ENCODE peak calls at places on chromosomes 5 and 9, in eight cellular contexts. Z, G, M, U, Y, R, K and V are unnamed samples. For H3K4me1, the result is how much of the 10 kb centered on the place peaks cover.

GRCh38 chr9:134231330-134231745 is 67.0 kb upstream of the RNU6ATAC start:
- DNase-seq in Z (no peak), G (no peak), M (no peak), U (no peak), Y (no peak), R (no peak), K (peak), V (no peak)

GRCh38 chr5:139391570-139392323 is 2.0 kb upstream of the MZB1 start:
- DNase-seq in Z (no peak), G (peak), M (peak), U (no peak), Y (no peak), R (no peak), K (no peak), V (no peak)

GRCh38 chr5:132270706-132271105 is 13.2 kb downstream of the PDLIM4 start:
- DNase-seq in Z (no peak), G (no peak), M (no peak), U (no peak), Y (no peak), R (no peak), K (peak), V (no peak)

GRCh38 chr5:8839361-8840055 is 706.4 kb downstream of the SEMA5A start:
- DNase-seq in Z (no peak), G (no peak), M (no peak), U (no peak), Y (no peak), R (no peak), K (no peak), V (no peak)

GRCh38 chr9:113139225-113139829 is 11.5 kb upstream of the SLC31A2 start:
- DNase-seq in Z (no peak), G (no peak), M (no peak), U (no peak), Y (no peak), R (no peak), K (no peak), V (no peak)

GRCh38 chr9:127415657-127416056 is 8.5 kb upstream of the ZNF79 start:
- DNase-seq in Z (no peak), G (no peak), M (no peak), U (no peak), Y (no peak), R (no peak), K (no peak), V (no peak)

GRCh38 chr5:147887026-147887627 is 8.6 kb downstream of the SCGB3A2 start:
- DNase-seq in Z (no peak), G (no peak), M (no peak), U (no peak), Y (no peak), R (no peak), K (no peak), V (no peak)

GRCh38 chr5:111668713-111669112 is 88.3 kb downstream of the NREP start:
- DNase-seq in Z (no peak), G (no peak), M (no peak), U (no peak), Y (no peak), R (no peak), K (no peak), V (no peak)

GRCh38 chr5:37926732-37927131 is 86.9 kb upstream of the GDNF start:
- DNase-seq in Z (no peak), G (no peak), M (no peak), U (no peak), Y (no peak), R (no peak), K (no peak), V (no peak)

GRCh38 chr5:91383956-91384300 is 811 bp upstream of the ARRDC3 start:
- DNase-seq in Z (no peak), G (no peak), M (peak), U (peak), Y (no peak), R (no peak), K (no peak), V (no peak)

GRCh38 chr5:76754765-76755164 is 38.8 kb downstream of the F2R start:
- DNase-seq in Z (no peak), G (no peak), M (no peak), U (no peak), Y (no peak), R (no peak), K (no peak), V (no peak)

GRCh38 chr5:163649522-163649921 is 144.1 kb downstream of the MAT2B start:
- DNase-seq in Z (no peak), G (no peak), M (no peak), U (no peak), Y (no peak), R (no peak), K (no peak), V (no peak)

GRCh38 chr5:80072103-80073073 is 37.2 kb downstream of the THBS4 start:
- DNase-seq in Z (no peak), G (no peak), M (no peak), U (no peak), Y (no peak), R (no peak), K (no peak), V (no peak)

GRCh38 chr5:72555871-72556270 is 48.7 kb upstream of the ZNF366 start:
- DNase-seq in Z (no peak), G (no peak), M (no peak), U (no peak), Y (no peak), R (no peak), K (no peak), V (no peak)

GRCh38 chr9:125631391-125632085 is 75.5 kb downstream of the MAPKAP1 start:
- DNase-seq in Z (peak), G (no peak), M (no peak), U (no peak), Y (no peak), R (no peak), K (no peak), V (no peak)

GRCh38 chr5:134465856-134466240 is 54.2 kb upstream of the CDKN2AIPNL start:
- DNase-seq in Z (peak), G (peak), M (peak), U (no peak), Y (peak), R (peak), K (peak), V (peak)

GRCh38 chr9:125949247-125949646 is 202.1 kb downstream of the PBX3 start:
- DNase-seq in Z (no peak), G (no peak), M (no peak), U (no peak), Y (no peak), R (no peak), K (no peak), V (no peak)

GRCh38 chr5:6435356-6435755 is 13.3 kb upstream of the UBE2QL1 start:
- DNase-seq in Z (no peak), G (no peak), M (no peak), U (no peak), Y (no peak), R (peak), K (no peak), V (no peak)

GRCh38 chr5:179192185-179192890 is 132.2 kb downstream of the ZNF354C start:
- DNase-seq in Z (no peak), G (peak), M (no peak), U (no peak), Y (no peak), R (no peak), K (peak), V (no peak)

GRCh38 chr9:117114768-117115167 is 300.1 kb downstream of the ASTN2 start:
- DNase-seq in Z (no peak), G (no peak), M (no peak), U (no peak), Y (no peak), R (no peak), K (no peak), V (no peak)

GRCh38 chr5:14267166-14267838 is 124.2 kb downstream of the TRIO start:
- DNase-seq in Z (no peak), G (no peak), M (no peak), U (no peak), Y (no peak), R (no peak), K (no peak), V (no peak)

GRCh38 chr5:518721-519120 is 5.5 kb downstream of the SLC9A3 start:
- DNase-seq in Z (no peak), G (peak), M (no peak), U (no peak), Y (no peak), R (no peak), K (no peak), V (no peak)

GRCh38 chr5:9544502-9545300 is 1.2 kb downstream of the SEMA5A start:
- DNase-seq in Z (peak), G (peak), M (peak), U (no peak), Y (peak), R (no peak), K (peak), V (no peak)

GRCh38 chr5:91293131-91293530 is 90.0 kb downstream of the ARRDC3 start:
- DNase-seq in Z (no peak), G (no peak), M (no peak), U (peak), Y (no peak), R (no peak), K (no peak), V (no peak)

GRCh38 chr9:127366594-127366993 is 30.4 kb upstream of the SLC2A8 start:
- DNase-seq in Z (no peak), G (no peak), M (no peak), U (no peak), Y (no peak), R (no peak), K (no peak), V (no peak)

GRCh38 chr5:39175273-39175955 is 43.9 kb downstream of the FYB1 start:
- DNase-seq in Z (no peak), G (no peak), M (no peak), U (no peak), Y (no peak), R (no peak), K (no peak), V (no peak)

GRCh38 chr5:14946813-14947640 is 75.4 kb upstream of the ANKH start:
- DNase-seq in Z (no peak), G (no peak), M (no peak), U (peak), Y (peak), R (no peak), K (no peak), V (no peak)

GRCh38 chr5:33816791-33817190 is 75.0 kb downstream of the ADAMTS12 start:
- DNase-seq in Z (no peak), G (no peak), M (no peak), U (no peak), Y (no peak), R (no peak), K (no peak), V (no peak)

GRCh38 chr5:177440211-177440989 is 6.2 kb upstream of the PRR7 start:
- DNase-seq in Z (no peak), G (no peak), M (no peak), U (no peak), Y (no peak), R (no peak), K (no peak), V (no peak)

GRCh38 chr5:107917983-107918382 is 247.2 kb upstream of the EFNA5 start:
- DNase-seq in Z (no peak), G (no peak), M (no peak), U (no peak), Y (no peak), R (no peak), K (peak), V (no peak)

GRCh38 chr5:96338624-96339023 is 94.4 kb downstream of the PCSK1 start:
- DNase-seq in Z (no peak), G (peak), M (peak), U (no peak), Y (no peak), R (no peak), K (no peak), V (no peak)

GRCh38 chr9:104778802-104779201 is 14.9 kb downstream of the NIPSNAP3B start:
- DNase-seq in Z (no peak), G (no peak), M (no peak), U (no peak), Y (no peak), R (no peak), K (no peak), V (no peak)

GRCh38 chr5:180461303-180461702 is 32.9 kb upstream of the CNOT6 start:
- DNase-seq in Z (no peak), G (no peak), M (no peak), U (no peak), Y (no peak), R (no peak), K (no peak), V (no peak)

GRCh38 chr9:131728961-131729360 is 10.9 kb downstream of the RAPGEF1 start:
- DNase-seq in Z (no peak), G (no peak), M (no peak), U (no peak), Y (peak), R (no peak), K (no peak), V (no peak)

GRCh38 chr5:134846641-134846960 is 833 bp downstream of the C5orf24 start:
- DNase-seq in Z (no peak), G (no peak), M (no peak), U (no peak), Y (no peak), R (no peak), K (no peak), V (no peak)

GRCh38 chr9:33722359-33722675 is 73.0 kb upstream of the PRSS3 start:
- DNase-seq in Z (no peak), G (no peak), M (no peak), U (no peak), Y (no peak), R (no peak), K (no peak), V (no peak)

GRCh38 chr9:33718987-33719386 is 76.4 kb upstream of the PRSS3 start:
- DNase-seq in Z (no peak), G (no peak), M (peak), U (no peak), Y (no peak), R (no peak), K (peak), V (no peak)

GRCh38 chr9:33721674-33722358 is 73.5 kb upstream of the PRSS3 start:
- DNase-seq in Z (peak), G (peak), M (peak), U (peak), Y (peak), R (peak), K (peak), V (no peak)

GRCh38 chr9:33714989-33715388 is 80.4 kb upstream of the PRSS3 start:
- DNase-seq in Z (no peak), G (no peak), M (no peak), U (no peak), Y (no peak), R (no peak), K (no peak), V (no peak)

DNA sequence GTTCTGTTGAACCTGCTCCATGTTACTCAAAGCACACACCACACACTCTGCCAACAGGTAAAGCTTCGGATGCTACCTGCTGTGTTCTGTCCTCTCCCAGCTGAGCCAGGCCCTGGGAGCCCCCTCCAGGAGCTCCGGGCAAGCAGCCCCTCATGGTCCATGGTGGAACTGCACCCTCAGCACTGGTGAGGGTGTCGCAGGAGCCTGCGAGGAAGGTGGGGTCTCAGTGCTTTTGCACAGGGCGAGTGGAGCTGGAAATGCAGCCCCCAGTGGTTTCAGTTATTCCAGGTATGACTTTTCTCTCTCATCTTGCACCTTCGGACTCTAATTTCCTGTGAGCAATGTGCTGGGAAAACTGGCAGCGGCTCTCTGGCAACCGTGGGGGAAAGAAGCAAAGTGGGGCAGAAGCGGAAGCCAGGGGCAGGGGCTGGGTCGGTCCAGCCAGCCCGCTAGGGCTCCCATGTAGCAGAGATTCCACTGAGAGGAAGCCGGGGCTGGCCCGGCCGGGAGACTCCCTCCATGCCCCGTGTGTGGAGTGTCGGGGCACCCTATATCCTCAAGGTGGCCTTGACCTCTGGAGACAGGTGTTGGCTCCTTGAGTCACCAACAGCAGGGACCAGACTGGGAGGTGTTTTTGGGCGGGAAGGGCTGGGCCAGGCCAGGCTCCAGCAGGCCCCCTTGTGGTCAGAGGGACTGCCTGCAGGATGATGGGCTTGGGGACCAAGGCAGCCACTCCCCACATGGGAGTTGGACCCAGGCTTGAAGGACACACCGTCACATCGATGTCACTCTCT is 75.6 kb upstream of the PRSS3 start:
- DNase-seq in Z (peak), G (peak), M (no peak), U (no peak), Y (peak), R (no peak), K (no peak), V (no peak)
- TF ChIP-seq CTCF in Z (peak), G (no peak), M (peak), U (peak), Y (peak), R (peak), K (peak), V (peak)

GRCh38 chr9:135811796-135812195 is 95.5 kb downstream of the CAMSAP1 start:
- DNase-seq in Z (no peak), G (no peak), M (no peak), U (no peak), Y (no peak), R (no peak), K (no peak), V (no peak)

GRCh38 chr9:135810806-135811575 is 96.4 kb downstream of the CAMSAP1 start:
- DNase-seq in Z (no peak), G (no peak), M (no peak), U (no peak), Y (no peak), R (no peak), K (no peak), V (no peak)

GRCh38 chr9:135805422-135806022 is 101.8 kb downstream of the CAMSAP1 start:
- DNase-seq in Z (no peak), G (no peak), M (no peak), U (no peak), Y (no peak), R (no peak), K (peak), V (no peak)

GRCh38 chr9:135812961-135813360 is 94.4 kb downstream of the CAMSAP1 start:
- DNase-seq in Z (no peak), G (no peak), M (no peak), U (no peak), Y (no peak), R (no peak), K (no peak), V (no peak)

GRCh38 chr9:135809166-135809565 is 98.2 kb downstream of the CAMSAP1 start:
- DNase-seq in Z (no peak), G (no peak), M (no peak), U (no peak), Y (no peak), R (no peak), K (no peak), V (no peak)
- H3K27ac ChIP-seq in Z (no peak), G (no peak), M (no peak), U (no peak), Y (no peak), R (no peak), K (no peak), V (no peak)

GRCh38 chr9:36486933-36487481 is 85.7 kb upstream of the MELK start:
- DNase-seq in Z (peak), G (peak), M (peak), U (no peak), Y (peak), R (no peak), K (peak), V (no peak)

GRCh38 chr9:36485647-36486453 is 85.8 kb upstream of the RNF38 start:
- DNase-seq in Z (peak), G (peak), M (no peak), U (no peak), Y (no peak), R (no peak), K (no peak), V (no peak)

GRCh38 chr9:36488322-36488838 is 84.3 kb upstream of the MELK start:
- DNase-seq in Z (no peak), G (no peak), M (no peak), U (no peak), Y (peak), R (no peak), K (no peak), V (no peak)

GRCh38 chr9:36487482-36488321 is 85.0 kb upstream of the MELK start:
- DNase-seq in Z (peak), G (peak), M (peak), U (peak), Y (peak), R (peak), K (peak), V (peak)

DNA sequence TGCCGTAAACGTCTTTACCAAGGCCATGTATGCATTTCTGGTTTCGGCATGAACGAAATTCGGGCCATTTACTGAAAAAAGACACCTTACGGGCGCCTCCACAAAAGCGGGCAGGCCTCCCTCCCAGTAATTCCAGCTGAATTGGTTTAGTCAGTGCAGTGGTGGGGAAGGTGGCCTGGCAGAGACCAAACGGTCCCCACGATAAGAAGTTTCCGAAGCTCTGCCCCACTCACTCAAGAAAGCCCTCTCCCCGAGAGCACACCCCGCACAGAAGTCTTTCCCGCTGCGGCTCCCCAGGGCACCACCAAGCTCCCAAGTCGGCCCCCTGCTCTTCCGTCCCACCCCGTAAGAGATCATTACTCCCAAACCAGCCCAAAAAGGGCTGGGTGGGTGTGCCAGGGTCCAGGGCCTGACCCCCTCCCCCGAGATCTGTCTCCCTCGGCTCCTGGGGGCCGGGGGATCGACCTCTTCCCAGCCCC is 86.2 kb upstream of the MELK start:
- DNase-seq in Z (no peak), G (peak), M (peak), U (no peak), Y (peak), R (no peak), K (no peak), V (no peak)
- H3K4me1 ChIP-seq in Z (under half), G (under half), M (under half), U (under half), Y (under half), R (under half), K (under half), V (half or more)

GRCh38 chr5:172715421-172715780 is 55.6 kb downstream of the DUSP1 start:
- DNase-seq in Z (no peak), G (no peak), M (no peak), U (no peak), Y (no peak), R (no peak), K (no peak), V (no peak)

GRCh38 chr5:172713809-172714490 is 57.0 kb downstream of the DUSP1 start:
- DNase-seq in Z (no peak), G (peak), M (no peak), U (no peak), Y (no peak), R (no peak), K (peak), V (no peak)

GRCh38 chr5:172714491-172715420 is 56.2 kb downstream of the DUSP1 start:
- DNase-seq in Z (peak), G (peak), M (peak), U (no peak), Y (peak), R (no peak), K (peak), V (no peak)

GRCh38 chr5:172712610-172713009 is 58.4 kb downstream of the DUSP1 start:
- DNase-seq in Z (no peak), G (peak), M (peak), U (no peak), Y (no peak), R (no peak), K (peak), V (no peak)

DNA sequence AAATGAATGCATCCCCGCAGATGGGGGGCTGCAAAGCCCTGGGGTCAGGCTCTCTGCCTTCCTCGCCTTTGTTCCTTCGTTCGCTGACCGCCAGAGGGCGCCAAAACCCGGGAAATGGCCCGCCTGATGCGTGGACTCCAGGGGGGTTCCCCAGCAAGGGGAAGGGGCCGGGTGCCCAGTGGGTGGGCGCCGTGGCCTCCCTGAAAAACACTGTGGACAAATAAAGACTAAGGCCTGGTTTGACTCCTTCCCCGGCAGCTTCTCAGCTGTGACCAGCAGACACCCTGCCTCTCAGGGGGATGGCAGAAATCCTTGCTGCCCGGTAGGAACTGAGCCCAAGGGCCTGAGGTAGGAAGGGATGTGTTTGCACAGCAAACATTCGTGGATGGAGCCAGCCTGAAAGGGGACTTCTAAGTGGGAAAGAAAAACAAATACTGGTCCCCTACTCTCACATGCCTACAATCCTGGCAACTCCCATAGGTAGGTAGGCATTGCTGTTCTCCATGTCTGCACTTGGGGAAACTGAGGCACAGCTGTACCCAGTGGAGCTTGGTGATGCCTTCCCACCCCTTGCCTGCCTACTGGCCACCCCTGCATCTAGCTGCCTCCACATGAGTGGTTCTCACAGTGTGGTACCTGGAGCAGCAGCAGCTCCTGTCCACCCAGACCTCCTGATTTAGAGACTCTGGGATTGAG is 57.7 kb downstream of the DUSP1 start:
- DNase-seq in Z (peak), G (peak), M (peak), U (no peak), Y (peak), R (no peak), K (peak), V (no peak)
- TF ChIP-seq CTCF in Z (peak), G (peak), M (peak), U (peak), Y (peak), R (peak), K (peak), V (peak)